ENCODE peak calls at places on chromosomes 1 and 21, in seven cellular contexts. One of them, this sample, is unnamed.

GRCh38 chr21:46055863-46056281 is 42.0 kb upstream of the COL6A2 start:
- DNase-seq in HTR-8/SVneo: no peak
- DNase-seq in A172: no peak
- DNase-seq in activated gamma-delta T cell treated with Interleukin-2 at 50 U/mL for 16 hours: no peak
- DNase-seq in GM10248: no peak
- DNase-seq in hepatic stellate cell: no peak
- DNase-seq in Calu3: no peak
- DNase-seq in this sample: peak

GRCh38 chr1:110588991-110589390 is 17.2 kb downstream of the KCNA2 start:
- DNase-seq in HTR-8/SVneo: no peak
- DNase-seq in activated gamma-delta T cell treated with Interleukin-2 at 50 U/mL for 16 hours: no peak
- DNase-seq in Calu3: no peak
- DNase-seq in hepatic stellate cell: no peak
- DNase-seq in A172: no peak
- DNase-seq in GM10248: no peak
- DNase-seq in this sample: no peak

GRCh38 chr1:63557365-63557987 is 34.2 kb downstream of the EFCAB7 start:
- DNase-seq in hepatic stellate cell: peak
- DNase-seq in Calu3: peak
- DNase-seq in activated gamma-delta T cell treated with Interleukin-2 at 50 U/mL for 16 hours: no peak
- DNase-seq in GM10248: peak
- DNase-seq in HTR-8/SVneo: no peak
- DNase-seq in A172: peak
- DNase-seq in this sample: peak

GRCh38 chr1:246182149-246182851 is 324.8 kb downstream of the SMYD3 start:
- DNase-seq in activated gamma-delta T cell treated with Interleukin-2 at 50 U/mL for 16 hours: no peak
- DNase-seq in A172: no peak
- DNase-seq in hepatic stellate cell: no peak
- DNase-seq in GM10248: no peak
- DNase-seq in HTR-8/SVneo: no peak
- DNase-seq in Calu3: no peak
- DNase-seq in this sample: no peak

GRCh38 chr1:116940809-116941640 is 31.3 kb downstream of the PTGFRN start:
- DNase-seq in GM10248: no peak
- DNase-seq in Calu3: no peak
- DNase-seq in HTR-8/SVneo: no peak
- DNase-seq in A172: no peak
- DNase-seq in hepatic stellate cell: no peak
- DNase-seq in activated gamma-delta T cell treated with Interleukin-2 at 50 U/mL for 16 hours: no peak
- DNase-seq in this sample: no peak

GRCh38 chr21:42964561-42965560 is 9.5 kb upstream of the PKNOX1 start:
- DNase-seq in Calu3: no peak
- DNase-seq in GM10248: no peak
- DNase-seq in HTR-8/SVneo: no peak
- DNase-seq in A172: no peak
- DNase-seq in activated gamma-delta T cell treated with Interleukin-2 at 50 U/mL for 16 hours: no peak
- DNase-seq in hepatic stellate cell: no peak
- DNase-seq in this sample: no peak

GRCh38 chr1:18955442-18956188 is 861 bp downstream of the IFFO2 start:
- DNase-seq in HTR-8/SVneo: no peak
- DNase-seq in hepatic stellate cell: no peak
- DNase-seq in A172: no peak
- DNase-seq in activated gamma-delta T cell treated with Interleukin-2 at 50 U/mL for 16 hours: peak
- DNase-seq in GM10248: no peak
- DNase-seq in Calu3: peak
- DNase-seq in this sample: no peak

GRCh38 chr1:246947255-246947654 is 15.5 kb upstream of the AHCTF1 start:
- DNase-seq in A172: no peak
- DNase-seq in hepatic stellate cell: peak
- DNase-seq in GM10248: no peak
- DNase-seq in Calu3: no peak
- DNase-seq in activated gamma-delta T cell treated with Interleukin-2 at 50 U/mL for 16 hours: no peak
- DNase-seq in HTR-8/SVneo: no peak
- DNase-seq in this sample: peak

GRCh38 chr1:145946477-145946986 is 11.3 kb downstream of the LIX1L start:
- DNase-seq in hepatic stellate cell: no peak
- DNase-seq in A172: no peak
- DNase-seq in activated gamma-delta T cell treated with Interleukin-2 at 50 U/mL for 16 hours: no peak
- DNase-seq in GM10248: no peak
- DNase-seq in Calu3: no peak
- DNase-seq in HTR-8/SVneo: no peak
- DNase-seq in this sample: no peak

GRCh38 chr1:91844862-91845528 is 41.0 kb downstream of the TGFBR3 start:
- DNase-seq in GM10248: no peak
- DNase-seq in Calu3: no peak
- DNase-seq in A172: peak
- DNase-seq in HTR-8/SVneo: peak
- DNase-seq in activated gamma-delta T cell treated with Interleukin-2 at 50 U/mL for 16 hours: no peak
- DNase-seq in hepatic stellate cell: peak
- DNase-seq in this sample: peak

GRCh38 chr21:42466700-42467612 is 29.1 kb downstream of the RSPH1 start:
- DNase-seq in GM10248: peak
- DNase-seq in A172: peak
- DNase-seq in activated gamma-delta T cell treated with Interleukin-2 at 50 U/mL for 16 hours: no peak
- DNase-seq in HTR-8/SVneo: peak
- DNase-seq in Calu3: peak
- DNase-seq in hepatic stellate cell: peak
- DNase-seq in this sample: peak

GRCh38 chr1:68600049-68600661 is 103.3 kb upstream of the DEPDC1 start:
- DNase-seq in A172: no peak
- DNase-seq in Calu3: peak
- DNase-seq in HTR-8/SVneo: no peak
- DNase-seq in hepatic stellate cell: no peak
- DNase-seq in activated gamma-delta T cell treated with Interleukin-2 at 50 U/mL for 16 hours: no peak
- DNase-seq in GM10248: no peak
- DNase-seq in this sample: no peak

GRCh38 chr1:77825356-77825709 is 45.9 kb downstream of the MIGA1 start:
- DNase-seq in activated gamma-delta T cell treated with Interleukin-2 at 50 U/mL for 16 hours: no peak
- DNase-seq in HTR-8/SVneo: peak
- DNase-seq in GM10248: peak
- DNase-seq in Calu3: peak
- DNase-seq in hepatic stellate cell: peak
- DNase-seq in A172: peak
- DNase-seq in this sample: peak

GRCh38 chr1:18486195-18486594 is 5.5 kb downstream of the KLHDC7A start:
- DNase-seq in HTR-8/SVneo: no peak
- DNase-seq in A172: no peak
- DNase-seq in hepatic stellate cell: no peak
- DNase-seq in GM10248: no peak
- DNase-seq in Calu3: peak
- DNase-seq in activated gamma-delta T cell treated with Interleukin-2 at 50 U/mL for 16 hours: no peak
- DNase-seq in this sample: no peak

GRCh38 chr1:155888481-155888880 is 22.7 kb downstream of the RIT1 start:
- DNase-seq in Calu3: no peak
- DNase-seq in HTR-8/SVneo: no peak
- DNase-seq in GM10248: no peak
- DNase-seq in A172: no peak
- DNase-seq in activated gamma-delta T cell treated with Interleukin-2 at 50 U/mL for 16 hours: no peak
- DNase-seq in hepatic stellate cell: no peak
- DNase-seq in this sample: no peak

GRCh38 chr1:85274969-85275453 is 1.4 kb downstream of the BCL10 start:
- DNase-seq in A172: peak
- DNase-seq in HTR-8/SVneo: no peak
- DNase-seq in activated gamma-delta T cell treated with Interleukin-2 at 50 U/mL for 16 hours: no peak
- DNase-seq in Calu3: peak
- DNase-seq in hepatic stellate cell: peak
- DNase-seq in GM10248: no peak
- DNase-seq in this sample: peak

GRCh38 chr1:94083653-94084052 is 37.3 kb downstream of the ABCA4 start:
- DNase-seq in GM10248: no peak
- DNase-seq in activated gamma-delta T cell treated with Interleukin-2 at 50 U/mL for 16 hours: no peak
- DNase-seq in hepatic stellate cell: no peak
- DNase-seq in HTR-8/SVneo: no peak
- DNase-seq in Calu3: no peak
- DNase-seq in A172: no peak
- DNase-seq in this sample: no peak

This sample was measured in RPMI7951.